ENCODE peak calls at places on chromosome 6, in seven cellular contexts. C is GDM1, G is nucleus accumbens, D is mesothelial cell of epicardium, E is NCI-H774, V is GM23248, M is GM12865. L is an unnamed sample.

GRCh38 chr6:97195117-97195516 is 87.9 kb downstream of the MMS22L start:
- DNase-seq in V (peak; percentile 30), E (no peak), G (no peak), C (no peak), D (no peak), M (no peak), L (no peak)

GRCh38 chr6:150088481-150089154 is 19.7 kb upstream of the ULBP3 start:
- DNase-seq in C (no peak), G (no peak), M (no peak), D (no peak), E (no peak), V (no peak), L (no peak)

GRCh38 chr6:33846226-33846625 is 42.4 kb upstream of the MLN start:
- DNase-seq in E (no peak), V (peak; percentile 32), D (no peak), M (no peak), G (no peak), C (no peak), L (no peak)

GRCh38 chr6:81484251-81484650 is 268.2 kb downstream of the TENT5A start:
- DNase-seq in M (no peak), E (no peak), V (no peak), G (no peak), D (no peak), C (no peak), L (no peak)

GRCh38 chr6:158764188-158764849 is 54.8 kb downstream of the EZR start:
- DNase-seq in G (no peak), D (no peak), M (no peak), E (no peak), C (no peak), V (no peak), L (no peak)

GRCh38 chr6:134178230-134179044 is 126.0 kb upstream of the SLC2A12 start:
- DNase-seq in V (peak; percentile 97), E (peak; percentile 82), D (peak; percentile 71), G (peak; percentile 52), M (peak; percentile 70), C (peak; percentile 48), L (peak; percentile 58)

GRCh38 chr6:6033858-6034257 is 27.1 kb upstream of the NRN1 start:
- DNase-seq in G (no peak), D (no peak), E (peak; percentile 63), V (no peak), M (no peak), C (no peak), L (no peak)

GRCh38 chr6:88922775-88923548 is 40.5 kb downstream of the RNGTT start:
- DNase-seq in D (no peak), E (no peak), G (no peak), V (peak; percentile 47), M (no peak), C (no peak), L (no peak)

GRCh38 chr6:5681480-5681879 is 325.2 kb downstream of the NRN1 start:
- DNase-seq in G (no peak), C (no peak), D (no peak), V (peak; percentile 28), E (no peak), M (no peak), L (no peak)

GRCh38 chr6:166942393-166943168 is 13.8 kb downstream of the RNASET2 start:
- DNase-seq in V (no peak), E (no peak), G (no peak), D (no peak), M (no peak), C (no peak), L (no peak)